ENCODE peak calls at places on chromosomes 5 and 9, in four cellular contexts. D is HepG2, F is WTC11, C is K562. B is an unnamed sample.

GRCh38 chr5:159459951-159460538 is 129.8 kb upstream of the IL12B start:
- DNase-seq in D (no peak), C (no peak), F (no peak), B (no peak)

GRCh38 chr5:12217039-12217438 is 312.8 kb upstream of the CTNND2 start:
- DNase-seq in D (no peak), F (no peak), C (no peak), B (no peak)

GRCh38 chr9:100099722-100100042 is 639 bp downstream of the INVS start:
- DNase-seq in C (peak), D (peak), F (no peak), B (no peak)

GRCh38 chr5:132303589-132303988 is 9.4 kb downstream of the SLC22A4 start:
- DNase-seq in F (no peak), D (no peak), C (no peak), B (no peak)

GRCh38 chr5:6818594-6819512 is 105.6 kb downstream of the TENT4A start:
- DNase-seq in F (no peak), D (no peak), C (no peak), B (no peak)

GRCh38 chr5:11494340-11494739 is 409.9 kb downstream of the CTNND2 start:
- DNase-seq in C (no peak), F (no peak), D (no peak), B (no peak)

GRCh38 chr9:5122542-5122941 is 62.9 kb downstream of the INSL6 start:
- DNase-seq in F (no peak), C (no peak), D (no peak), B (no peak)

GRCh38 chr5:142316051-142316450 is 8.8 kb downstream of the SPRY4 start:
- DNase-seq in D (no peak), F (no peak), C (no peak), B (no peak)

GRCh38 chr9:127285957-127286356 is 21.4 kb downstream of the GARNL3 start:
- DNase-seq in F (no peak), C (no peak), D (peak), B (no peak)

GRCh38 chr5:126274396-126274795 is 148.8 kb upstream of the GRAMD2B start:
- DNase-seq in D (no peak), C (no peak), F (no peak), B (no peak)

GRCh38 chr5:172477466-172477865 is 23.1 kb upstream of the SH3PXD2B start:
- DNase-seq in C (no peak), F (no peak), D (no peak), B (no peak)

GRCh38 chr5:104754311-104754995 is 1191.9 kb upstream of the NUDT12 start:
- DNase-seq in C (no peak), D (no peak), F (no peak), B (no peak)

GRCh38 chr9:114777841-114778240 is 28.0 kb downstream of the TNFSF15 start:
- DNase-seq in F (no peak), C (no peak), D (no peak), B (no peak)

GRCh38 chr9:95092321-95093072 is 225.0 kb downstream of the FANCC start:
- DNase-seq in C (no peak), F (no peak), D (no peak), B (no peak)

GRCh38 chr5:62082370-62082778 is 223.6 kb upstream of the KIF2A start:
- DNase-seq in C (no peak), D (no peak), F (no peak), B (no peak)

GRCh38 chr5:161302557-161302956 is 244.0 kb downstream of the GABRB2 start:
- DNase-seq in C (no peak), F (no peak), D (no peak), B (no peak)

GRCh38 chr5:31702709-31703108 is 63.8 kb downstream of the PDZD2 start:
- DNase-seq in C (no peak), D (no peak), F (no peak), B (no peak)

GRCh38 chr5:40277161-40277906 is 402.4 kb upstream of the PTGER4 start:
- DNase-seq in D (no peak), F (no peak), C (no peak), B (no peak)

GRCh38 chr5:102788788-102789187 is 33.7 kb downstream of the PAM start:
- DNase-seq in F (no peak), C (no peak), D (no peak), B (no peak)

GRCh38 chr5:180047667-180048066 is 23.9 kb downstream of the RNF130 start:
- DNase-seq in D (no peak), F (no peak), C (no peak), B (no peak)

GRCh38 chr5:129125819-129126218 is 31.3 kb downstream of the ISOC1 start:
- DNase-seq in F (no peak), D (no peak), C (no peak), B (no peak)

GRCh38 chr5:168585119-168585912 is 6.1 kb upstream of the PANK3 start:
- DNase-seq in D (no peak), C (no peak), F (no peak), B (no peak)

GRCh38 chr9:85223506-85224108 is 518.1 kb downstream of the AGTPBP1 start:
- DNase-seq in F (no peak), C (no peak), D (no peak), B (no peak)

GRCh38 chr5:54832066-54832465 is 153.3 kb downstream of the ESM1 start:
- DNase-seq in F (no peak), C (no peak), D (no peak), B (no peak)

GRCh38 chr5:21070871-21071270 is 1082.9 kb upstream of the CDH18 start:
- DNase-seq in D (no peak), F (no peak), C (no peak), B (no peak)

GRCh38 chr5:132110930-132111329 is 37.3 kb downstream of the CSF2 start:
- DNase-seq in C (no peak), F (no peak), D (no peak), B (no peak)

DNA sequence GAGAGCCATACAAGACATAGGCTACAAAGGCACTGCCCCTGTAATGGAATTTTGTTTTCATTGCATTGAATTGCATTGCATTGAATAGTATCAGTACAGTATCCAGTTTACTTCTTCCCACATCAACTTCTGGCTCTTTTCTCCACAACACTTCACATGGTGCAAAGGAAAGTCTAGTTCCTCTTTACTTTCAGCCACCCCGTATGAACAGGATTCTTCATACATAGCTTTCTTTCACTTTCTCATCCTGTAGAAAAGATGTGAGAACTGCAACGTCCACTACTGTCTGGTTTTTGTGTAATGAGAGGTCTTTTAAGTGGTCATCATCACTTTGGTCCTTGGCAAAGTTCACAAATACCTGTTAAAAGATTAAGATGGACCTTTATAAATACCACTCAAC is 20.2 kb downstream of the NIPSNAP3B start:
- DNase-seq in D (no peak), C (no peak), F (no peak), B (no peak)
- TF ChIP-seq NR3C1 in D (no peak), C (no peak), F (no peak), B (no peak)

DNA sequence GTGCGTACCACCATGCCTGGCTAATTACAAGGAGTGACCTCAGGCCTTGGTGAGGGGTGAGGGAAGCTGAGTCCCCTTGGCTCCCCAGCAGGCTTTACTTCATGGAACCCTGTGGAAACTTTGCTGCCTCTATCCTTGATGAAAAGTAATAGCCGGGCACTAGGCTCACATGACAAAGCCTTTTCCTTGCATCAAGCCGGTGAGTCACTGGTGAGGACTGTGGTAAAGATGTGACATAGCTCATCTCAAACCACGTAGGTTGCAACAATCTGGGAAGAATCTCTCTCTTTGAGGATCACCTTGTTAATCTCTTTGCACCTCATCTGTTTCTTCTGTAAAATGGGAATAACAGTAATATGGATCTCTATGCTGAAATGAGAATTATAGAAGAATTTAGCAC is 116.3 kb upstream of the SLC25A48 start:
- DNase-seq in D (no peak), C (no peak), F (no peak), B (peak)
- TF ChIP-seq NR3C1 in D (no peak), C (no peak), F (no peak), B (no peak)

GRCh38 chr9:110142868-110143866 is 64.8 kb downstream of the C9orf152 start:
- DNase-seq in F (peak), D (no peak), C (peak), B (no peak)
- TF ChIP-seq NR3C1 in F (no peak), D (no peak), C (no peak), B (no peak)

DNA sequence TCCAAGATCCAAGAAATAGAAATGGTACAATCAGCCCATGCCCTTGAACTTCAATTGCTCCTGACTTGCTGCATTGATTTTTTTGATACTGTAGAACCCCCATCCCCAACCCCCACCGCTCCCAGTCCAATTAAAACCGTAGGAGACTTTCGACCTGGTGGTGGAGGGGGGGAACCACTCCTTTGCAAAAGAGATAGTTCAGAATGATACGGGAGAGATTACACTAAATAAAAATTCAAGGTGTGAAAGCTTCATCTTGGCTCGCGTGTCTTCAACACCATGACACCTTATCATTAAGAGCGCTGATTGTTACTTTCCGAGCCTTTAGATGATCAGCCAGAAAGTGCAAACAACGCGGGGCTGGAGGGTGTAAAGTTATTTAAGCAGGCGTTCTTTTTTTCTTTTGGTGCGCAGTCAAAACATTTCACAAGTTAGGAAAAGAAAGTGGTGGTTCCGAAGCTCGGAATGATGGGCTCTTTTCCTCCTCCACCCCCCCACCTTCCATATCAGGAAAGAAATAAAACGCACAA is 1.3 kb upstream of the ZNF462 start:
- DNase-seq in C (no peak), D (no peak), F (no peak), B (no peak)
- TF ChIP-seq NR3C1 in C (no peak), D (no peak), F (no peak), B (no peak)

GRCh38 chr9:36189978-36190377 is 743 bp upstream of the CLTA start:
- DNase-seq in D (no peak), C (no peak), F (no peak), B (peak)

GRCh38 chr9:36191290-36191645 is 547 bp downstream of the CLTA start:
- DNase-seq in C (no peak), F (no peak), D (no peak), B (no peak)

GRCh38 chr9:36188212-36188611 is 2.5 kb upstream of the CLTA start:
- DNase-seq in D (no peak), C (no peak), F (no peak), B (no peak)

GRCh38 chr9:36190388-36191289 is at the start of gene CLTA:
- DNase-seq in C (peak), F (peak), D (peak), B (peak)

DNA sequence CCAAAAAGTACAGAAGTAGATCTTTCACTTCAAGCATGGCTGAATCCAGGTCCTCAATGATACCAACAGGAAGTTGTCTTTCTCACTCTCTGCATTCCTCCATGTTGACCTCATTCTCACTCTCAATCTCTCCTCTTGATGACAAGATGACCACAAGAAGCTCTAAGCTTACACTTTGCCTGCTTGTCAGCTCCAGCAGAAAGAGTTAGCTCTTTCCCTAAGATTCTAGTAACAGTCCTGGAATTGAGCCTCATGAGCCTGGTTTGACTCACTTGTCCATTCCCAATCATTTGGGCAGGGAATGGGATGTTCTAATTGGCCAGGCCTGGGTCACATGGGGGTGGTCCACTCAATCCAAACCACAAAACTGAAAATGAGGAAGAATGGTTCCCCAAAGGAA is 3.3 kb upstream of the CLTA start:
- DNase-seq in D (no peak), F (no peak), C (no peak), B (no peak)
- TF ChIP-seq NR3C1 in D (no peak), F (no peak), C (no peak), B (no peak)

B was measured in A549.